ENCODE peak calls at places on chromosome 6, in four cellular contexts. T, M, E and P are unnamed samples.

GRCh38 chr6:16314311-16314710 is 75.9 kb downstream of the GMPR start:
- DNase-seq in M (no peak), E (no peak), T (no peak), P (no peak)

GRCh38 chr6:50992704-50993625 is 174.3 kb downstream of the TFAP2B start:
- DNase-seq in T (no peak), E (no peak), M (no peak), P (no peak)

GRCh38 chr6:683742-684440 is 9.0 kb downstream of the EXOC2 start:
- DNase-seq in T (peak; percentile 74), M (no peak), E (peak; percentile 63), P (no peak)

GRCh38 chr6:40966860-40967259 is 72.2 kb downstream of the UNC5CL start:
- DNase-seq in M (no peak), T (no peak), E (no peak), P (no peak)

GRCh38 chr6:69732045-69732444 is 64.8 kb downstream of the LMBRD1 start:
- DNase-seq in M (no peak), E (no peak), T (no peak), P (no peak)

GRCh38 chr6:8608737-8609136 is 173.4 kb upstream of the SLC35B3 start:
- DNase-seq in T (no peak), E (no peak), M (no peak), P (no peak)

GRCh38 chr6:24188571-24188970 is 62.6 kb downstream of the NRSN1 start:
- DNase-seq in T (no peak), M (no peak), E (no peak), P (no peak)

GRCh38 chr6:6881438-6882267 is 226.1 kb upstream of the RREB1 start:
- DNase-seq in M (no peak), E (no peak), T (no peak), P (no peak)

GRCh38 chr6:169618526-169619490 is 83.0 kb downstream of the WDR27 start:
- DNase-seq in M (no peak), T (no peak), E (no peak), P (no peak)

GRCh38 chr6:118813795-118814194 is 80.2 kb upstream of the ASF1A start:
- DNase-seq in E (no peak), M (no peak), T (no peak), P (no peak)

GRCh38 chr6:100593522-100593921 is 128.8 kb upstream of the SIM1 start:
- DNase-seq in M (no peak), E (no peak), T (no peak), P (no peak)

GRCh38 chr6:88547768-88548167 is 381.6 kb upstream of the CNR1 start:
- DNase-seq in M (no peak), T (no peak), E (no peak), P (no peak)

GRCh38 chr6:111603648-111604047 is 2.0 kb downstream of the TRAF3IP2 start:
- DNase-seq in E (no peak), T (no peak), M (no peak), P (no peak)

GRCh38 chr6:111602481-111603404 is 2.9 kb downstream of the TRAF3IP2 start:
- DNase-seq in T (no peak), M (no peak), E (no peak), P (no peak)

GRCh38 chr6:111605100-111605748 is 454 bp downstream of the TRAF3IP2 start:
- DNase-seq in T (peak; percentile 49), E (peak; percentile 67), M (no peak), P (peak; percentile 31)

GRCh38 chr6:111606620-111607115 is 990 bp upstream of the TRAF3IP2 start:
- DNase-seq in E (no peak), M (no peak), T (no peak), P (no peak)

GRCh38 chr6:111604259-111605099 is 1.2 kb downstream of the TRAF3IP2 start:
- DNase-seq in E (peak; percentile 58), M (no peak), T (no peak), P (no peak)
- TF ChIP-seq MAFK in E (no peak), M (no peak), T (no peak), P (no peak)

DNA sequence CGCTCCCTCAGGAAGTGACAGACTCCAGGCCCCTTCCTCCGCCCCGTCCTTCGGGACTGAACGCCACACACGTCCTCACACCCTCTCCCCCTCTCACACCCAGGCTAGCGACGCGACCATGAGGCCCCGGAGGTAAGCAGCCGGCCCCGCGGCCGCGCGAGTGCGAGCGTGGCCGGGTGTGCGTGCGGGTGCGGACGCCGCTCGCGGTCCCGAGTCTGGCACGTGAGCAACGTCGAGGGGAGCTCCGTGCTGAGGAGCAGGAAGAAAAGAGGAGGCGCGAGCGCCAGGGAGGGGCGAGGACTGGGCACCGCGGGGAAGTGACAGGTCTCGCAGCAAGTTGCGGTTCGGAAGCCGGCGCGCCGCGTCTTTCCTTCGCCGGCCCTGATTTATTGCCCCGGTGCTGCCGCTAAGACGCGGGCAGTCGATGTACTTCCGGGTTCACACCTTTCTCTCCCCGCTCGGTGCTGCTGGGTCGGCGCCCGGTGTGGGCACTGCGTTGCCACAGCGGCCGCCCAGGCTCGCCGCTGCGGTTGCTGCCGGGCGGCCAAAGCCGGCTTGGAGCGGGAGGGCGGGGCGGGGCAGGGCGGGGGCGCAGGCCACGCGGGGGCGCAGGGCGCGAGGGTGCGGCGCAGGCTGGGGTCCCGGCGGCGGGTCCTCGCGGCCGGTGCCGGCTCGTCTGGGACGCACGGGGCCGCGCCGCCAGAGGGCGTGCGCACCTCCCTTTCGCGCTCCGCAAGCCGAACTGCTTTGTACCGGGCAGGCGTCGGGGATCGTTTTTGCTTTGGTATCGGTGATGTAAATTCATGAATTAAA is 15.8 kb upstream of the LIN28B start:
- DNase-seq in E (peak; percentile 89), M (peak; percentile 43), T (peak; percentile 77), P (no peak)
- TF ChIP-seq CEBPB in E (no peak), M (no peak), T (no peak), P (no peak)

DNA sequence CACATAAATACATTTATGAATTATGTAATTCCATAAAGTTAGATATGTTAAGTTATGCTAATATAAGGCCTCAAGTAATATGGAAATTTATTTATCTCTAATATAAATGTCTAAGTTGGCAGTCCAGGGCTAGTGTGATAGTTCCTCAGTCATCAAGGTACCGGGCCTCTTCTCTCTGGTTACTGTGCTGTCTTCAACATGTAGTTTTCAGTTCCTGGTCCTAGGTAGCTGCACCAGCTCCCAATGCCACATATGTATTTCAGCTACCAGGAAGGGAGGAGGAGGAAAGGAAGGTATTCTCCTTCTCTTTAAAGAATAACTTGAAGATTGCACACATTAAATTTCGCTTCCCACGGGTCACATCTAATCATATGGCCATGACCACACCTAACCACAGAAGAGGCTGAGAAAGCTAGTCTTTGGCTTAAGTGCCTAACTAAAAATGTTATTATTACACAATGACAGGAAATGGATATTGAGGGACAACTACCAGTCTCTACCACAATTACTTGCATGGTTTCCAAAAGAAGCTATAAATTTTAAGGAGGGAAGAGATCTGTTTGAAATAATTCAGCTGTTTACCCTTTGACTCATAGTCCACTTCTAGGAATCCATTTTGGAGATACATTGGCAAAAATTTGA is 68.6 kb downstream of the BCKDHB start:
- DNase-seq in E (no peak), M (no peak), T (no peak), P (no peak)
- TF ChIP-seq HDAC2 in E (no peak), M (no peak), T (no peak), P (no peak)

GRCh38 chr6:29924287-29924686 is 18.0 kb upstream of the HLA-A start:
- DNase-seq in M (no peak), T (no peak), E (no peak), P (no peak)
- TF ChIP-seq MAFK in M (no peak), T (no peak), E (no peak), P (no peak)

DNA sequence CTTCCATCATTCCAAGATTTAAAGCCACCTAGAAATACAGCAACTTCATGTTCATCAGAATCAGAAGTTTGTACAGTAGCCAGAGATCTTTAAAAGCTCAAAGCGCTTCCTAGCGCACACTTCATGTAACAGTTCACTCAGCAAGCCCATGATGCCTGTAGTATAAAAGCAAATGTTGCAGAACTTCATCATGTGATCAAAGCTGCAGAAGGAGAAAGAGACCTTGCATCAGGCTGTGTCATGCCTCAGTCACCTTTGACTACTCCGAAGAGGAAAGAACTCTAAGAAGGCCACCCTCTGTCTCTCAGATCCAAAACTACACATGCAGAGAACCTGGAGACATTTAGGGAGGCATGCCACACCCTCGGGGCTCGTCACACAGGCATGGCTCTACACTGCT is 78.4 kb downstream of the AGPAT4 start:
- DNase-seq in E (no peak), T (no peak), M (no peak), P (no peak)
- TF ChIP-seq CEBPB in E (no peak), T (no peak), M (no peak), P (no peak)

GRCh38 chr6:133240511-133241087 is 558 bp upstream of the EYA4 start:
- DNase-seq in M (no peak), T (no peak), E (peak; percentile 67), P (peak; percentile 46)
- TF ChIP-seq HDAC2 in M (no peak), T (no peak), E (peak; percentile 41), P (no peak)

DNA sequence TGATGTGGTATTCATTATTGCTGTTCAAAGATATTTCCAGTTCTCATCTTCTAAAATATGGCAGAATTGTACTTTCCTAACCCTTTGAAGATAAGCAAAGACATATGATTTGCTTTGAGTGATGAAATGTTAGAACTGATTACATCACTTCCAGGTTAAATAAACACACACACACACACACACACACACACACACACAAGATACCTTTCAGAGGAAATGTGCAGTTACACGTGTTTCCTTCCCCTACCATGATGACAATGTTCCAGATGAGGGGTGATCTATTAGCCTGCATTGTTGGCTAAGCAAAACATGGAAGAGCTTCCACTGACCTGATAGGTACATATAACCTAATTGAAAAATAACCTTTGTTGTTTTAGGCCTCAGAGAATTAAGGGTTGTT is 11.7 kb upstream of the FRK start:
- DNase-seq in E (no peak), M (peak; percentile 69), T (no peak), P (no peak)
- TF ChIP-seq MAFK in E (no peak), M (no peak), T (no peak), P (no peak)

GRCh38 chr6:29005183-29005885 is at the start of gene ZNF311:
- DNase-seq in T (peak; percentile 61), E (no peak), M (no peak), P (peak; percentile 21)
- TF ChIP-seq CEBPB in T (no peak), E (no peak), M (no peak), P (no peak)

DNA sequence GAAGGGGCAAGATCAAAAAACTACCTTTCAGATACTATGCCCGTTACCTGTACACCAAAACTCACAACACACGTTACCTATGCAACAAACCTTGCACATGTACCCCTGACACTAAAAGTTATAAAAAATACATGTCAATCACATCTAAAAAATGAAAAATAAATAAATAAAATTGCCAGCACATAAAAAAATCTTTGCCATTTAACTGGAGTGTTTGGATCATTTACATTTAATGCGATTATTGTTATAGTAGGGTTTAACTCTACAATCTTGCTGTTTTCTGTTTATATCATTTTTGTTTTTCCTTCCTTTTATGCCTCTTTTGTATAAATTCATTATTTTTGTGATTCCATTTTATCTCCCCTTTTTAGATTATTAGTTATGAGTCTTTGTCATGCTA is 106.3 kb downstream of the RFX6 start:
- DNase-seq in M (no peak), T (no peak), E (no peak), P (no peak)
- TF ChIP-seq HDAC2 in M (no peak), T (no peak), E (no peak), P (no peak)

GRCh38 chr6:155432293-155432692 is 23.3 kb downstream of the NOX3 start:
- DNase-seq in M (no peak), E (no peak), T (no peak), P (no peak)
- TF ChIP-seq MAFK in M (no peak), E (no peak), T (no peak), P (no peak)